ENCODE peak calls at places on chromosomes 6 and 20, in six cellular contexts. V is lung, Z is tibial artery, G is sigmoid colon, P is aorta, U is colonic mucosa. A is an unnamed sample.

GRCh38 chr20:13432126-13432525 is 206.6 kb downstream of the TASP1 start:
- DNase-seq in V (no peak), Z (no peak), G (no peak), P (no peak), U (no peak), A (no peak)

GRCh38 chr20:38870733-38871559 is 55.3 kb upstream of the FAM83D start:
- DNase-seq in V (peak; percentile 32), Z (no peak), G (no peak), P (no peak), U (peak; percentile 88), A (no peak)

GRCh38 chr20:32356935-32357868 is 929 bp upstream of the ASXL1 start:
- DNase-seq in V (peak; percentile 38), Z (peak; percentile 22), G (no peak), P (no peak), U (peak; percentile 56), A (peak; percentile 46)

GRCh38 chr6:119079288-119079809 is 885 bp upstream of the FAM184A start:
- DNase-seq in V (no peak), Z (peak; percentile 31), G (no peak), P (no peak), U (no peak), A (peak; percentile 54)

GRCh38 chr6:109349419-109349987 is 32.8 kb downstream of the CD164 start:
- DNase-seq in V (peak; percentile 68), Z (no peak), G (no peak), P (no peak), U (peak; percentile 83), A (peak; percentile 52)

GRCh38 chr6:128569737-128570438 is 49.5 kb upstream of the PTPRK start:
- DNase-seq in V (no peak), Z (no peak), G (no peak), P (no peak), U (no peak), A (peak; percentile 69)

GRCh38 chr6:93842178-93842577 is 422.8 kb upstream of the EPHA7 start:
- DNase-seq in V (no peak), Z (no peak), G (no peak), P (no peak), U (no peak), A (peak; percentile 2)

GRCh38 chr6:145814035-145814500 is 527 bp downstream of the FBXO30 start:
- DNase-seq in V (no peak), Z (no peak), G (peak; percentile 69), P (peak; percentile 83), U (peak; percentile 39), A (peak; percentile 23)

GRCh38 chr20:39080326-39080725 is 118.2 kb downstream of the DHX35 start:
- DNase-seq in V (no peak), Z (no peak), G (no peak), P (no peak), U (no peak), A (no peak)

GRCh38 chr6:14207493-14207892 is 89.9 kb downstream of the CD83 start:
- DNase-seq in V (no peak), Z (no peak), G (no peak), P (no peak), U (peak; percentile 63), A (no peak)

GRCh38 chr6:89989742-89990141 is 95.5 kb downstream of the GJA10 start:
- DNase-seq in V (no peak), Z (no peak), G (no peak), P (no peak), U (no peak), A (peak; percentile 81)

GRCh38 chr6:137903933-137904821 is 37.1 kb downstream of the TNFAIP3 start:
- DNase-seq in V (no peak), Z (no peak), G (no peak), P (no peak), U (no peak), A (no peak)

GRCh38 chr6:166922937-166923336 is 33.4 kb downstream of the RNASET2 start:
- DNase-seq in V (no peak), Z (no peak), G (no peak), P (no peak), U (no peak), A (no peak)

GRCh38 chr6:57040011-57040410 is 6.5 kb upstream of the KIAA1586 start:
- DNase-seq in V (no peak), Z (no peak), G (no peak), P (no peak), U (no peak), A (no peak)

GRCh38 chr20:14838663-14839650 is 501.5 kb upstream of the FLRT3 start:
- DNase-seq in V (no peak), Z (no peak), G (no peak), P (no peak), U (no peak), A (no peak)

GRCh38 chr6:91278416-91278815 is 691.5 kb upstream of the MAP3K7 start:
- DNase-seq in V (no peak), Z (no peak), G (no peak), P (no peak), U (no peak), A (no peak)

GRCh38 chr6:53728570-53729194 is 63.1 kb upstream of the KLHL31 start:
- DNase-seq in V (no peak), Z (no peak), G (no peak), P (no peak), U (peak; percentile 40), A (peak; percentile 33)

GRCh38 chr6:109478222-109478805 is 4.7 kb downstream of the ZBTB24 start:
- DNase-seq in V (no peak), Z (no peak), G (no peak), P (no peak), U (no peak), A (no peak)

GRCh38 chr6:168605964-168606363 is 165.0 kb downstream of the SMOC2 start:
- DNase-seq in V (no peak), Z (no peak), G (peak; percentile 43), P (peak; percentile 8), U (no peak), A (no peak)

GRCh38 chr6:42403415-42403814 is 48.3 kb downstream of the TRERF1 start:
- DNase-seq in V (no peak), Z (no peak), G (no peak), P (no peak), U (peak; percentile 56), A (no peak)

GRCh38 chr20:61798632-61799031 is 267.0 kb downstream of the TAF4 start:
- DNase-seq in V (no peak), Z (no peak), G (no peak), P (no peak), U (no peak), A (no peak)

GRCh38 chr6:136969433-136969832 is 47.3 kb downstream of the SLC35D3 start:
- DNase-seq in V (no peak), Z (no peak), G (no peak), P (no peak), U (no peak), A (no peak)

GRCh38 chr6:28867078-28867414 is 56.7 kb downstream of the TRIM27 start:
- DNase-seq in V (no peak), Z (no peak), G (no peak), P (no peak), U (no peak), A (no peak)

GRCh38 chr6:113447088-113447831 is 409.9 kb upstream of the MARCKS start:
- DNase-seq in V (no peak), Z (no peak), G (no peak), P (no peak), U (no peak), A (peak; percentile 88)

GRCh38 chr6:108408453-108408852 is 113.6 kb downstream of the AFG1L start:
- DNase-seq in V (no peak), Z (peak; percentile 26), G (no peak), P (no peak), U (no peak), A (no peak)

GRCh38 chr6:52362443-52363221 is 681 bp downstream of the PAQR8 start:
- DNase-seq in V (peak; percentile 31), Z (peak; percentile 27), G (peak; percentile 65), P (peak; percentile 79), U (peak; percentile 60), A (peak; percentile 6)

GRCh38 chr6:52361945-52362442 is at the start of gene PAQR8:
- DNase-seq in V (peak; percentile 71), Z (peak; percentile 52), G (peak; percentile 87), P (peak; percentile 89), U (peak; percentile 82), A (peak; percentile 21)

GRCh38 chr6:52364480-52365166 is 2.7 kb downstream of the PAQR8 start:
- DNase-seq in V (no peak), Z (no peak), G (no peak), P (no peak), U (no peak), A (no peak)

GRCh38 chr6:52361347-52361944 is 505 bp upstream of the PAQR8 start:
- DNase-seq in V (no peak), Z (peak; percentile 28), G (peak; percentile 72), P (no peak), U (peak; percentile 37), A (no peak)

GRCh38 chr6:52363222-52363867 is 1.4 kb downstream of the PAQR8 start:
- DNase-seq in V (no peak), Z (no peak), G (no peak), P (no peak), U (peak; percentile 47), A (no peak)
- H3K27ac ChIP-seq in V (no peak overlapping the region), Z (peak overlapping the region; percentile 61), G (peak overlapping the region; percentile 89), P (no peak overlapping the region), U (peak overlapping the region; percentile 73), A (no peak overlapping the region)

DNA sequence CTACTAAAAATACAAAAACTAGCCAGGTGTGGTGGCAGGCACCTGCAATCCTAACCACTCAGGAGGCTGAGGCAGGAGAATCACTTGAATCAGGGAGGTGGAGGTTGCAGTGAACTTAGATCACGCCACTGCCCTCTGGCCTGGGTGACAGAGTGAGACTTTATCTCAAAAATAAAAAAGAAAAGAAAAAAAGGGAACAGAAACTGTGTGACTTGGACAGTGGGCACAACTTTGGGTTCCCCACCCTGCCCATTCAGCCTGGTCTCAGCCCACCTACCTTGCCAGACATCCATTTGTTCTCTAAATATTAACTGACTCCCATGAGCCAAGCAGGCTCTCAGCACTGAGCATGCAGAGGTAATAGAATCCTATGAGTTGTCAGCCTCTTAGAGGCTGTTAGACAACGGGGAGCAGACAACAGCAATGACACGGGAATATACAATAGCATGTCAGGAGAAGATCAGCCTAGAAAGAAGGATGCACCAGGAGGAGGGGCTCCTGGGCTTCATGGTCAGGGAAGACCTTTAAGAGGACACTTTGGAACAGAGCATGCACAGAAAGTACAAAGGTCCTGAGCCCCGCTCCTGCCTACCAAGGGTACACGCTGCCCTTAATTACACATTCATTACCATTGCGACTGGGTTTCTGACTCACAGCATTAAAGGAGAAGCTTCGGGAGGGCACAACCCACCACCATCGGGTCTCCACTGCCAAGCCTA is 20.0 kb downstream of the FAM209B start:
- DNase-seq in V (no peak), Z (no peak), G (no peak), P (no peak), U (no peak), A (no peak)
- H3K4me3 ChIP-seq in V (no peak overlapping the region), Z (no peak overlapping the region), G (no peak overlapping the region), P (no peak overlapping the region), U (no peak overlapping the region), A (no peak overlapping the region)

DNA sequence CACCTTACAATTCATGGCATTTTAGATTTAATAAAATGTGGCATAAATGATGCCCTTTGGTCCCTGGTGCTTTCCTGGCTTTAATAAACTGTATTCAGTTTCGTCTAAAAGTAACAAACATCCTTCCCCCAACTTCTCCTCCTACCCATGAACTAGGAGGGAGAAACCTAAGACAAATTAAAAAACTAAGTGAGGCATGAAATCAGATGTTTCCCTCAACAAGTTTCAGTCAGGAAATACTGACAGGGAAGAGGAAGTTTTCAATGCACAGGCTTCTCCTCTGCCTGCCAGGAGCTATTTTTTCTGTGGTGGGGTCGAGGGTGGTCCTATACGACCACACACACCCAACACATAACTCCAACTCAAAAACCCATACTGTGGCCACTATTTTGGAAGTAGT is 10.0 kb downstream of the HBS1L start:
- DNase-seq in V (no peak), Z (no peak), G (no peak), P (no peak), U (no peak), A (no peak)
- H3K27ac ChIP-seq in V (no peak overlapping the region), Z (no peak overlapping the region), G (no peak overlapping the region), P (no peak overlapping the region), U (no peak overlapping the region), A (no peak overlapping the region)

GRCh38 chr6:30740993-30741784 is 1.3 kb downstream of the FLOT1 start:
- DNase-seq in V (no peak), Z (no peak), G (no peak), P (no peak), U (no peak), A (no peak)
- H3K4me3 ChIP-seq in V (peak overlapping the region; percentile 70), Z (peak overlapping the region; percentile 95), G (peak overlapping the region; percentile 90), P (no peak overlapping the region), U (peak overlapping the region; percentile 81), A (peak overlapping the region; percentile 99)

A was measured in brain microvascular endothelial cell.